ENCODE peak calls at places on chromosomes 2 and 18, in four cellular contexts. One of them, this sample, is unnamed.

GRCh38 chr2:105496271-105496670 is 97.4 kb upstream of the FHL2 start:
- DNase-seq in mesendoderm: no peak
- DNase-seq in epithelial cell of esophagus: no peak
- DNase-seq in foreskin fibroblast: no peak
- DNase-seq in this sample: no peak

GRCh38 chr2:43438858-43439655 is 156.8 kb downstream of the THADA start:
- DNase-seq in mesendoderm: no peak
- DNase-seq in epithelial cell of esophagus: peak
- DNase-seq in foreskin fibroblast: peak
- DNase-seq in this sample: peak

GRCh38 chr2:191263050-191263449 is 17.8 kb downstream of the MYO1B start:
- DNase-seq in mesendoderm: no peak
- DNase-seq in epithelial cell of esophagus: no peak
- DNase-seq in foreskin fibroblast: peak
- DNase-seq in this sample: peak

GRCh38 chr2:181779288-181779871 is 99.1 kb upstream of the NEUROD1 start:
- DNase-seq in mesendoderm: no peak
- DNase-seq in epithelial cell of esophagus: no peak
- DNase-seq in foreskin fibroblast: peak
- DNase-seq in this sample: no peak

GRCh38 chr18:48446582-48447225 is 37.5 kb upstream of the ZBTB7C start:
- DNase-seq in mesendoderm: peak
- DNase-seq in epithelial cell of esophagus: peak
- DNase-seq in foreskin fibroblast: peak
- DNase-seq in this sample: peak

GRCh38 chr2:180677928-180678327 is 302.5 kb upstream of the UBE2E3 start:
- DNase-seq in mesendoderm: no peak
- DNase-seq in epithelial cell of esophagus: peak
- DNase-seq in foreskin fibroblast: peak
- DNase-seq in this sample: no peak

GRCh38 chr18:36035253-36035652 is 32.1 kb downstream of the RPRD1A start:
- DNase-seq in mesendoderm: no peak
- DNase-seq in epithelial cell of esophagus: no peak
- DNase-seq in foreskin fibroblast: peak
- DNase-seq in this sample: no peak

GRCh38 chr2:143530753-143531152 is 401.5 kb downstream of the ARHGAP15 start:
- DNase-seq in mesendoderm: no peak
- DNase-seq in epithelial cell of esophagus: peak
- DNase-seq in foreskin fibroblast: peak
- DNase-seq in this sample: no peak

GRCh38 chr18:78459646-78460045 is 520.0 kb upstream of the SALL3 start:
- DNase-seq in mesendoderm: no peak
- DNase-seq in epithelial cell of esophagus: no peak
- DNase-seq in foreskin fibroblast: no peak
- DNase-seq in this sample: no peak

GRCh38 chr2:1051585-1051984 is 100.9 kb downstream of the SNTG2 start:
- DNase-seq in mesendoderm: peak
- DNase-seq in epithelial cell of esophagus: no peak
- DNase-seq in foreskin fibroblast: no peak
- DNase-seq in this sample: no peak

GRCh38 chr2:220887880-220888279 is 684.2 kb downstream of the EPHA4 start:
- DNase-seq in mesendoderm: peak
- DNase-seq in epithelial cell of esophagus: no peak
- DNase-seq in foreskin fibroblast: no peak
- DNase-seq in this sample: no peak

GRCh38 chr2:218644721-218645120 is 14.7 kb downstream of the ZNF142 start:
- DNase-seq in mesendoderm: no peak
- DNase-seq in epithelial cell of esophagus: no peak
- DNase-seq in foreskin fibroblast: no peak
- DNase-seq in this sample: no peak

GRCh38 chr2:96536445-96537065 is at the start of gene ARID5A:
- DNase-seq in mesendoderm: peak
- DNase-seq in epithelial cell of esophagus: peak
- DNase-seq in foreskin fibroblast: peak
- DNase-seq in this sample: peak

GRCh38 chr2:13581471-13581870 is 864.7 kb downstream of the TRIB2 start:
- DNase-seq in mesendoderm: peak
- DNase-seq in epithelial cell of esophagus: peak
- DNase-seq in foreskin fibroblast: no peak
- DNase-seq in this sample: no peak

GRCh38 chr2:219331560-219332213 is 857 bp downstream of the RESP18 start:
- DNase-seq in mesendoderm: peak
- DNase-seq in epithelial cell of esophagus: peak
- DNase-seq in foreskin fibroblast: peak
- DNase-seq in this sample: peak

GRCh38 chr18:79352432-79352831 is 43.3 kb upstream of the NFATC1 start:
- DNase-seq in mesendoderm: no peak
- DNase-seq in epithelial cell of esophagus: no peak
- DNase-seq in foreskin fibroblast: no peak
- DNase-seq in this sample: no peak

GRCh38 chr2:96305979-96306308 is 598 bp upstream of the SNRNP200 start:
- DNase-seq in mesendoderm: no peak
- DNase-seq in epithelial cell of esophagus: no peak
- DNase-seq in foreskin fibroblast: peak
- DNase-seq in this sample: no peak

GRCh38 chr2:19971691-19972090 is 18.2 kb downstream of the WDR35 start:
- DNase-seq in mesendoderm: no peak
- DNase-seq in epithelial cell of esophagus: no peak
- DNase-seq in foreskin fibroblast: no peak
- DNase-seq in this sample: no peak

DNA sequence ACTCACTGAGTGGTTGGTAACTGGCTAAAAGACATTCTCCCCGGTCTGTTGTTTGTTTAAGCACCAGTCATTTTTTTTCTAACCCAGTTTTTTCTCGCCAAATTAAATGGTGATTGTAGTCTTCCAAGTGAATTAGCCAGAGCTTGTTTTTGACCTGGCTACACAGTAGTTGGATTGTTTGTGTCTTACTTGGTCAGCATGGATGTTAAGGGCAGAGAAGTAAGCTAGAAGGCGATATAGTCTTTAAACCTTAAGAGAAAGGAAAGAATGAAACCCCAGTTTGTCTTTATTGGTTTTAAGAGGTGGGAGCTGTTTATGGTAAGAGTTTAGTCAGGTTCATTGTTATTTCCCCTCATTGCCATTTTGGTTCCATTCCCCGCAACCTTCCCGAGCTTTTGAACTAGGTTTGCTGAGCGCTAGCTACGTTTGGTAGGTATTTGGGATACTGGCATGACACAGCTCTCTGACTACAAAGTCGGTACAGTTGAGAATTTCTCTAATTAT is 2.5 kb downstream of the MAP4K4 start:
- DNase-seq in mesendoderm: no peak
- DNase-seq in epithelial cell of esophagus: peak
- DNase-seq in foreskin fibroblast: no peak
- DNase-seq in this sample: peak
- H3K4me3 ChIP-seq in mesendoderm: peak
- H3K4me3 ChIP-seq in epithelial cell of esophagus: peak
- H3K4me3 ChIP-seq in foreskin fibroblast: peak
- H3K4me3 ChIP-seq in this sample: peak

GRCh38 chr2:12317853-12318426 is 398.8 kb upstream of the TRIB2 start:
- DNase-seq in mesendoderm: no peak
- DNase-seq in epithelial cell of esophagus: peak
- DNase-seq in foreskin fibroblast: peak
- DNase-seq in this sample: peak
- H3K4me3 ChIP-seq in mesendoderm: no peak
- H3K4me3 ChIP-seq in epithelial cell of esophagus: no peak
- H3K4me3 ChIP-seq in foreskin fibroblast: no peak
- H3K4me3 ChIP-seq in this sample: no peak

DNA sequence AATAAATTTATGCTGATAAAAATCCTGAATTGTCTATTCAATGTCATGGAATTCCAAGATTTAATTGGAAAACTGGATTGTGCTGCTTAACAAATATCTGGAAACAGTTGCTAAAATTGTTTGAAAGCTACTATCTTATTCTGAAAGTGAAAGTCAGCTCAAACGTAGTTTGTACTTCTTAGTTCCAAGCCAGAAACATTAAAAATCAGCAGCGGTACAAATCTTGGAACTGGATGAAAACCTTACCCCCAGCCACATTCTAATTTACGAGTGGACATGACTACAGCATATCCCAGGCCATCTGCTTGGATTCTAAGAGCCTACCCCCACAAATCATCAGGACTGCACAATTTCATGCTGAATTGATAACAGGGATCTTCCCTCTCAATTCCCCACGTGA is 158.6 kb upstream of the NCKAP5 start:
- DNase-seq in mesendoderm: no peak
- DNase-seq in epithelial cell of esophagus: no peak
- DNase-seq in foreskin fibroblast: peak
- DNase-seq in this sample: peak
- H3K4me3 ChIP-seq in mesendoderm: no peak
- H3K4me3 ChIP-seq in epithelial cell of esophagus: no peak
- H3K4me3 ChIP-seq in foreskin fibroblast: peak
- H3K4me3 ChIP-seq in this sample: peak

GRCh38 chr18:55354795-55355194 is 233.2 kb downstream of the TCF4 start:
- DNase-seq in mesendoderm: no peak
- DNase-seq in epithelial cell of esophagus: no peak
- DNase-seq in foreskin fibroblast: peak
- DNase-seq in this sample: peak
- H3K4me3 ChIP-seq in mesendoderm: no peak
- H3K4me3 ChIP-seq in epithelial cell of esophagus: no peak
- H3K4me3 ChIP-seq in foreskin fibroblast: no peak
- H3K4me3 ChIP-seq in this sample: no peak

GRCh38 chr2:101801496-101801895 is 104.0 kb downstream of the MAP4K4 start:
- DNase-seq in mesendoderm: no peak
- DNase-seq in epithelial cell of esophagus: no peak
- DNase-seq in foreskin fibroblast: no peak
- DNase-seq in this sample: no peak

GRCh38 chr2:101805146-101806088 is 107.9 kb downstream of the MAP4K4 start:
- DNase-seq in mesendoderm: peak
- DNase-seq in epithelial cell of esophagus: no peak
- DNase-seq in foreskin fibroblast: no peak
- DNase-seq in this sample: peak

GRCh38 chr2:101803945-101804696 is 106.6 kb downstream of the MAP4K4 start:
- DNase-seq in mesendoderm: no peak
- DNase-seq in epithelial cell of esophagus: no peak
- DNase-seq in foreskin fibroblast: peak
- DNase-seq in this sample: peak

GRCh38 chr2:101803128-101803527 is 105.6 kb downstream of the MAP4K4 start:
- DNase-seq in mesendoderm: no peak
- DNase-seq in epithelial cell of esophagus: peak
- DNase-seq in foreskin fibroblast: peak
- DNase-seq in this sample: peak

GRCh38 chr2:101802329-101802728 is 104.8 kb downstream of the MAP4K4 start:
- DNase-seq in mesendoderm: no peak
- DNase-seq in epithelial cell of esophagus: peak
- DNase-seq in foreskin fibroblast: no peak
- DNase-seq in this sample: no peak
- H3K4me3 ChIP-seq in mesendoderm: no peak
- H3K4me3 ChIP-seq in epithelial cell of esophagus: no peak
- H3K4me3 ChIP-seq in foreskin fibroblast: no peak
- H3K4me3 ChIP-seq in this sample: no peak

GRCh38 chr2:158914731-158915130 is 53.7 kb upstream of the TANC1 start:
- DNase-seq in mesendoderm: no peak
- DNase-seq in epithelial cell of esophagus: peak
- DNase-seq in foreskin fibroblast: no peak
- DNase-seq in this sample: no peak

GRCh38 chr2:158912765-158913164 is 55.7 kb upstream of the TANC1 start:
- DNase-seq in mesendoderm: no peak
- DNase-seq in epithelial cell of esophagus: no peak
- DNase-seq in foreskin fibroblast: no peak
- DNase-seq in this sample: no peak

GRCh38 chr2:158912122-158912521 is 56.3 kb upstream of the TANC1 start:
- DNase-seq in mesendoderm: no peak
- DNase-seq in epithelial cell of esophagus: no peak
- DNase-seq in foreskin fibroblast: no peak
- DNase-seq in this sample: no peak

DNA sequence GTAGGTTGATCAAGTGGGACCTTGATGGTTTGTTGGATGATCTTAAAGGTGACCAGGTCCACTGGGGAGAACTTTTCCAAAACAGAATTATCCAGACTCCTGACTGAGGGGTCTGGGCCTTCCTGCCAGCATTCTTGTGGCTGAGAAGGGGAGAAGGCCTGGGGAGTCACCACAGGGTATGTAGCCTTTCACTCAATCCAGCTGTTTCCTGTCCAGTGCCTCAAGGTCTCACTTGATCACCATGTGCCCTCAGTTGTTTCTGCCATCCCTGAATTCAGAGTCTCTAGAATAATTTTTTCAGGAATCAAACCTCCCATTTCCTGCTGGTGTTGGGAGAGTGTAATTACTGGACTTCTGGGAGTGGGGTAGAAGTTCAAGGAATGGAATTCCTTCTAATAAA is 54.4 kb upstream of the TANC1 start:
- DNase-seq in mesendoderm: no peak
- DNase-seq in epithelial cell of esophagus: no peak
- DNase-seq in foreskin fibroblast: no peak
- DNase-seq in this sample: peak
- H3K4me3 ChIP-seq in mesendoderm: no peak
- H3K4me3 ChIP-seq in epithelial cell of esophagus: no peak
- H3K4me3 ChIP-seq in foreskin fibroblast: no peak
- H3K4me3 ChIP-seq in this sample: no peak

This sample was measured in fibroblast of lung.